ENCODE peak calls at places on chromosomes 3 and 15, in five cellular contexts. One of them, this sample, is unnamed.

GRCh38 chr15:29910068-29910467 is 87.8 kb upstream of the TJP1 start:
- DNase-seq in lung microvascular endothelial cell: peak; percentile 43
- DNase-seq in cardiac fibroblast: peak; percentile 24
- DNase-seq in stimulated activated CD4-positive, alpha-beta T cell treated with anti-CD3 and anti-CD28 coated beads, TNF-alpha, amount 100 ng/mL, for 24 hours: no peak
- DNase-seq in psoas muscle: no peak
- DNase-seq in this sample: no peak

GRCh38 chr3:141146979-141147470 is 84.6 kb upstream of the PXYLP1 start:
- DNase-seq in cardiac fibroblast: no peak
- DNase-seq in psoas muscle: no peak
- DNase-seq in stimulated activated CD4-positive, alpha-beta T cell treated with anti-CD3 and anti-CD28 coated beads, TNF-alpha, amount 100 ng/mL, for 24 hours: no peak
- DNase-seq in lung microvascular endothelial cell: no peak
- DNase-seq in this sample: no peak

GRCh38 chr3:187841552-187841951 is 96.3 kb upstream of the BCL6 start:
- DNase-seq in psoas muscle: no peak
- DNase-seq in lung microvascular endothelial cell: no peak
- DNase-seq in stimulated activated CD4-positive, alpha-beta T cell treated with anti-CD3 and anti-CD28 coated beads, TNF-alpha, amount 100 ng/mL, for 24 hours: no peak
- DNase-seq in cardiac fibroblast: peak; percentile 8
- DNase-seq in this sample: no peak

GRCh38 chr3:146896711-146897110 is 291.6 kb upstream of the PLSCR5 start:
- DNase-seq in cardiac fibroblast: no peak
- DNase-seq in psoas muscle: no peak
- DNase-seq in lung microvascular endothelial cell: no peak
- DNase-seq in stimulated activated CD4-positive, alpha-beta T cell treated with anti-CD3 and anti-CD28 coated beads, TNF-alpha, amount 100 ng/mL, for 24 hours: no peak
- DNase-seq in this sample: no peak

GRCh38 chr3:190131329-190131728 is 10.6 kb upstream of the P3H2 start:
- DNase-seq in lung microvascular endothelial cell: peak; percentile 49
- DNase-seq in stimulated activated CD4-positive, alpha-beta T cell treated with anti-CD3 and anti-CD28 coated beads, TNF-alpha, amount 100 ng/mL, for 24 hours: no peak
- DNase-seq in psoas muscle: no peak
- DNase-seq in cardiac fibroblast: peak; percentile 57
- DNase-seq in this sample: no peak

GRCh38 chr15:75156306-75157215 is 45.1 kb upstream of the C15orf39 start:
- DNase-seq in stimulated activated CD4-positive, alpha-beta T cell treated with anti-CD3 and anti-CD28 coated beads, TNF-alpha, amount 100 ng/mL, for 24 hours: no peak
- DNase-seq in cardiac fibroblast: no peak
- DNase-seq in lung microvascular endothelial cell: no peak
- DNase-seq in psoas muscle: no peak
- DNase-seq in this sample: no peak

GRCh38 chr3:72728958-72729467 is 119.2 kb downstream of the SHQ1 start:
- DNase-seq in cardiac fibroblast: no peak
- DNase-seq in stimulated activated CD4-positive, alpha-beta T cell treated with anti-CD3 and anti-CD28 coated beads, TNF-alpha, amount 100 ng/mL, for 24 hours: no peak
- DNase-seq in lung microvascular endothelial cell: no peak
- DNase-seq in psoas muscle: no peak
- DNase-seq in this sample: peak; percentile 24

GRCh38 chr3:78026429-78026828 is 986.5 kb downstream of the ROBO2 start:
- DNase-seq in stimulated activated CD4-positive, alpha-beta T cell treated with anti-CD3 and anti-CD28 coated beads, TNF-alpha, amount 100 ng/mL, for 24 hours: no peak
- DNase-seq in psoas muscle: no peak
- DNase-seq in lung microvascular endothelial cell: no peak
- DNase-seq in cardiac fibroblast: no peak
- DNase-seq in this sample: no peak